ENCODE peak calls at places on chromosomes 5 and 9, in five cellular contexts. D is HCT116, I is psoas muscle, H is fibroblast of pulmonary artery, T is lower lobe of right lung. P is an unnamed sample.

GRCh38 chr5:139670369-139671095 is 22.4 kb downstream of the CXXC5 start:
- DNase-seq in D (no peak), T (no peak), H (no peak), I (no peak), P (no peak)

GRCh38 chr5:148457183-148457620 is 73.4 kb downstream of the FBXO38 start:
- DNase-seq in I (no peak), H (no peak), T (no peak), D (no peak), P (no peak)

GRCh38 chr9:133632806-133633680 is 3.1 kb upstream of the DBH start:
- DNase-seq in H (no peak), I (peak), T (no peak), D (no peak), P (no peak)

GRCh38 chr9:4591123-4591500 is 71.0 kb upstream of the PLPP6 start:
- DNase-seq in T (no peak), H (peak), D (no peak), I (no peak), P (no peak)

GRCh38 chr9:70830618-70831017 is 290.8 kb downstream of the TRPM3 start:
- DNase-seq in D (no peak), I (no peak), H (peak), T (no peak), P (no peak)

GRCh38 chr5:15992918-15993317 is 186.7 kb downstream of the MARCHF11 start:
- DNase-seq in I (no peak), T (no peak), D (no peak), H (peak), P (peak)

GRCh38 chr9:99015890-99016289 is 72.2 kb downstream of the COL15A1 start:
- DNase-seq in D (no peak), T (no peak), H (no peak), I (no peak), P (no peak)

GRCh38 chr9:93520523-93520922 is 55.9 kb upstream of the PHF2 start:
- DNase-seq in H (no peak), T (no peak), I (no peak), D (no peak), P (peak)

GRCh38 chr9:72524820-72525539 is 3.6 kb downstream of the TMC1 start:
- DNase-seq in H (peak), I (no peak), D (peak), T (no peak), P (peak)

GRCh38 chr5:59790399-59791130 is 103.0 kb downstream of the PDE4D start:
- DNase-seq in I (no peak), T (no peak), D (no peak), H (peak), P (peak)

GRCh38 chr5:74673011-74673790 is 11.8 kb upstream of the HEXB start:
- DNase-seq in T (no peak), I (no peak), D (peak), H (peak), P (peak)

GRCh38 chr5:41790038-41790776 is 80.0 kb downstream of the OXCT1 start:
- DNase-seq in I (no peak), D (no peak), T (no peak), H (no peak), P (peak)

GRCh38 chr9:16030513-16031185 is 477.8 kb downstream of the CCDC171 start:
- DNase-seq in D (peak), I (no peak), T (no peak), H (peak), P (peak)

GRCh38 chr9:35908484-35909125 is 685 bp upstream of the SPAAR start:
- DNase-seq in D (no peak), I (peak), T (no peak), H (no peak), P (peak)

GRCh38 chr9:120873512-120873911 is 3.5 kb downstream of the PHF19 start:
- DNase-seq in H (no peak), I (no peak), T (no peak), D (peak), P (no peak)

GRCh38 chr9:4262735-4263141 is 37.1 kb downstream of the GLIS3 start:
- DNase-seq in D (peak), I (no peak), T (no peak), H (peak), P (peak)

GRCh38 chr5:24644757-24645156 is at the start of gene CDH10:
- DNase-seq in T (peak), H (peak), D (no peak), I (no peak), P (peak)

GRCh38 chr9:133117271-133118178 is 3.5 kb downstream of the RALGDS start:
- DNase-seq in I (peak), D (no peak), H (no peak), T (peak), P (peak)

GRCh38 chr9:20582150-20582549 is 40.1 kb downstream of the MLLT3 start:
- DNase-seq in D (no peak), H (no peak), T (no peak), I (no peak), P (no peak)

GRCh38 chr9:2817987-2818386 is 25.9 kb downstream of the PUM3 start:
- DNase-seq in I (no peak), D (no peak), H (peak), T (no peak), P (peak)

GRCh38 chr9:97445119-97445701 is 33.3 kb downstream of the TDRD7 start:
- DNase-seq in D (no peak), I (no peak), H (no peak), T (no peak), P (no peak)

GRCh38 chr5:149452665-149453617 is 73.8 kb upstream of the IL17B start:
- DNase-seq in T (no peak), I (peak), D (no peak), H (peak), P (peak)

GRCh38 chr9:96557921-96558320 is 61.7 kb downstream of the CDC14B start:
- DNase-seq in T (no peak), H (no peak), D (no peak), I (no peak), P (no peak)

GRCh38 chr5:80255425-80255751 is 460 bp downstream of the SERINC5 start:
- DNase-seq in H (peak), D (no peak), T (peak), I (peak), P (peak)

GRCh38 chr9:81787747-81788632 is 98.6 kb upstream of the TLE1 start:
- DNase-seq in I (peak), H (peak), T (no peak), D (no peak), P (peak)

GRCh38 chr5:72159501-72159911 is 52.2 kb downstream of the MAP1B start:
- DNase-seq in T (no peak), H (peak), I (no peak), D (no peak), P (peak)

GRCh38 chr5:96808868-96809558 is 1.3 kb upstream of the ERAP1 start:
- DNase-seq in H (no peak), D (no peak), T (no peak), I (no peak), P (no peak)
- H3K4me3 ChIP-seq in H (no peak), D (peak), T (no peak), I (peak), P (no peak)

GRCh38 chr5:164663223-164663989 is 1158.0 kb downstream of the MAT2B start:
- DNase-seq in T (no peak), D (no peak), H (no peak), I (no peak), P (no peak)
- TF ChIP-seq CTCF in T (no peak), D (no peak), H (no peak), I (no peak), P (no peak)

GRCh38 chr5:100974082-100974481 is 71.0 kb upstream of the ST8SIA4 start:
- DNase-seq in T (no peak), H (no peak), I (no peak), D (no peak), P (no peak)

GRCh38 chr5:100965291-100965690 is 62.2 kb upstream of the ST8SIA4 start:
- DNase-seq in I (no peak), D (no peak), T (no peak), H (no peak), P (no peak)

DNA sequence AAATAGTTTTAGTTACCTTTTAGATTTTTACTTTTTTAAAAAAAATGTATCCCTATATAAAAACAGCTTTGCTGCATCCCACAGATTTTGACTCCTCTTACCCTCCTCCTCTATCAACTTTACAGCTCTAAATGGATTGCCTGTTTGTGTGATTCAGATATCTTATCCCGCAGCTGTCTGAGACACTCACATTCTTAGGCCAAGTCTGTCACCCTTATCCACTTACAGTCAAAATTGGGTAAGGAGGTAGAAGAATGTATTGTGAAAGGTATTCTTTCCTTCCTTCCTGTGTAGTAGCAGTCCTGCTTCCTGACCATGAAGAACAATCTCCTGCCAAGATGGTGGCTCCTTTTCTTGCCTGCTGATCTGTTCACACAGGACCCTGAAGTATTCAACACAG is 67.6 kb upstream of the ST8SIA4 start:
- DNase-seq in D (no peak), T (no peak), I (no peak), H (no peak), P (no peak)
- H3K4me3 ChIP-seq in D (no peak), T (no peak), I (no peak), H (no peak), P (no peak)

GRCh38 chr9:34863426-34863825 is 94.7 kb upstream of the PHF24 start:
- DNase-seq in T (no peak), D (no peak), I (no peak), H (no peak), P (no peak)

GRCh38 chr9:34866614-34867013 is 91.5 kb upstream of the PHF24 start:
- DNase-seq in D (no peak), T (no peak), I (no peak), H (no peak), P (no peak)

GRCh38 chr9:34869390-34869789 is 88.7 kb upstream of the PHF24 start:
- DNase-seq in T (no peak), D (peak), I (no peak), H (peak), P (peak)
- TF ChIP-seq CTCF in T (peak), D (peak), I (no peak), H (peak), P (peak)

DNA sequence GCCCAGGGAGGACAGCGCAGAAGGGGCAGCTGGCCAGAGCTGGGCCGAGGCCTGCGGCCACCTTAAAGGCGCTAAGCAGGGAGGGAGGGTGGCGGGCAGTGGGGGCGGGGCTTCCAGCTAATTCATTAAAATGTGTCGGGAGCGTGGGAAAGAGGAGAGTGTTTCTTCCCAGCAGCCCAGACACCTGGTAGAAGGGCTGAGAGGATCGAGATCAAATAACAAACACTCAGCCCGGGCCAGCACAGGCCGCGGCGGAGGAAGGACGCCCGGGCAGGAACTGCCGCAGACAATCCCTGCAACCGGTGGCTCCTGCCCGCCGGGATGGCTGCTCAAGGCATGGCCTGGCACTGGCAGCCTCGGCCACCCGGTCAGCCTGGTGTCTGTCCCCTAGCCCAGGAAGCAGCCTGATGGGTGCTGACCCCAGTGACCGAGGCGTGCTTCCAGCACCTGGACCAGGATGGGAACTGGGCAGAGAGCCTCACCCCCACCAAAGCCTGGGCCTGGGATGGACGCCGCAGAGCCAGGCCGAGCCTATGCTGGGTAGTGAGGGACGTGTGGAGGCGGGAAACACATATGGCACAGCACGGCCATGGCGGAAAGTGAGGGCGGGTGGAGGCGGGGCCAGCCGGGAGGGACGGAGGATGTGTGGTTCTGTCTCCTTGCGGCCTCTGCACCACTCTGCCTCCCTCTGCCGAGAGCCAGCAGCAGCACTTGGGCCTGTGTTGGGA is 3.2 kb upstream of the NRARP start:
- DNase-seq in H (no peak), T (peak), D (no peak), I (peak), P (no peak)
- H3K4me3 ChIP-seq in H (no peak), T (peak), D (no peak), I (peak), P (no peak)

P was measured in AG10803.